ENCODE peak calls at places on chromosomes 4 and X, in ten cellular contexts. One of them, this sample, is unnamed.

GRCh38 chr4:15506464-15506863 is 36.8 kb downstream of the CC2D2A start:
- DNase-seq in breast epithelium: no peak
- DNase-seq in RCC 7860: no peak
- DNase-seq in fibroblast of lung: peak
- DNase-seq in CD4-positive, alpha-beta T cell: no peak
- DNase-seq in AG04450: peak
- DNase-seq in G401: no peak
- DNase-seq in DMS 273 treated with DMSO at 0.1 percent for 48 hours: no peak
- DNase-seq in effector memory CD4-positive, alpha-beta T cell: no peak
- DNase-seq in activated naive CD4-positive, alpha-beta T cell: no peak
- DNase-seq in this sample: no peak

GRCh38 chr4:75950416-75950815 is 9.6 kb upstream of the NAAA start:
- DNase-seq in breast epithelium: no peak
- DNase-seq in RCC 7860: no peak
- DNase-seq in fibroblast of lung: no peak
- DNase-seq in CD4-positive, alpha-beta T cell: no peak
- DNase-seq in AG04450: no peak
- DNase-seq in G401: no peak
- DNase-seq in DMS 273 treated with DMSO at 0.1 percent for 48 hours: no peak
- DNase-seq in effector memory CD4-positive, alpha-beta T cell: no peak
- DNase-seq in activated naive CD4-positive, alpha-beta T cell: no peak
- DNase-seq in this sample: no peak

GRCh38 chr4:135724426-135724825 is 1522.8 kb upstream of the PABPC4L start:
- DNase-seq in breast epithelium: no peak
- DNase-seq in RCC 7860: no peak
- DNase-seq in fibroblast of lung: peak
- DNase-seq in CD4-positive, alpha-beta T cell: no peak
- DNase-seq in AG04450: no peak
- DNase-seq in G401: no peak
- DNase-seq in DMS 273 treated with DMSO at 0.1 percent for 48 hours: no peak
- DNase-seq in effector memory CD4-positive, alpha-beta T cell: no peak
- DNase-seq in activated naive CD4-positive, alpha-beta T cell: no peak
- DNase-seq in this sample: no peak

GRCh38 chr4:3010998-3011397 is 47.6 kb downstream of the GRK4 start:
- DNase-seq in breast epithelium: no peak
- DNase-seq in RCC 7860: no peak
- DNase-seq in fibroblast of lung: peak
- DNase-seq in CD4-positive, alpha-beta T cell: no peak
- DNase-seq in AG04450: peak
- DNase-seq in G401: no peak
- DNase-seq in DMS 273 treated with DMSO at 0.1 percent for 48 hours: no peak
- DNase-seq in effector memory CD4-positive, alpha-beta T cell: no peak
- DNase-seq in activated naive CD4-positive, alpha-beta T cell: no peak
- DNase-seq in this sample: no peak

GRCh38 chr4:106497271-106497670 is 128.7 kb upstream of the GIMD1 start:
- DNase-seq in breast epithelium: no peak
- DNase-seq in RCC 7860: no peak
- DNase-seq in fibroblast of lung: peak
- DNase-seq in CD4-positive, alpha-beta T cell: no peak
- DNase-seq in AG04450: no peak
- DNase-seq in G401: no peak
- DNase-seq in DMS 273 treated with DMSO at 0.1 percent for 48 hours: no peak
- DNase-seq in effector memory CD4-positive, alpha-beta T cell: no peak
- DNase-seq in activated naive CD4-positive, alpha-beta T cell: no peak
- DNase-seq in this sample: no peak

GRCh38 chr4:78758105-78758504 is 18.0 kb upstream of the BMP2K start:
- DNase-seq in breast epithelium: no peak
- DNase-seq in RCC 7860: no peak
- DNase-seq in fibroblast of lung: no peak
- DNase-seq in CD4-positive, alpha-beta T cell: no peak
- DNase-seq in AG04450: no peak
- DNase-seq in G401: no peak
- DNase-seq in DMS 273 treated with DMSO at 0.1 percent for 48 hours: no peak
- DNase-seq in effector memory CD4-positive, alpha-beta T cell: no peak
- DNase-seq in activated naive CD4-positive, alpha-beta T cell: no peak
- DNase-seq in this sample: no peak

GRCh38 chrX:16552546-16552945 is 97.4 kb upstream of the S100G start:
- DNase-seq in breast epithelium: no peak
- DNase-seq in RCC 7860: no peak
- DNase-seq in fibroblast of lung: peak
- DNase-seq in CD4-positive, alpha-beta T cell: no peak
- DNase-seq in AG04450: no peak
- DNase-seq in G401: no peak
- DNase-seq in DMS 273 treated with DMSO at 0.1 percent for 48 hours: no peak
- DNase-seq in effector memory CD4-positive, alpha-beta T cell: no peak
- DNase-seq in activated naive CD4-positive, alpha-beta T cell: no peak
- DNase-seq in this sample: no peak

GRCh38 chrX:45806410-45807121 is 605.9 kb upstream of the DIPK2B start:
- DNase-seq in breast epithelium: no peak
- DNase-seq in RCC 7860: peak
- DNase-seq in fibroblast of lung: peak
- DNase-seq in CD4-positive, alpha-beta T cell: peak
- DNase-seq in AG04450: no peak
- DNase-seq in G401: no peak
- DNase-seq in DMS 273 treated with DMSO at 0.1 percent for 48 hours: no peak
- DNase-seq in effector memory CD4-positive, alpha-beta T cell: peak
- DNase-seq in activated naive CD4-positive, alpha-beta T cell: no peak
- DNase-seq in this sample: peak

GRCh38 chr4:44493924-44494323 is 45.3 kb upstream of the KCTD8 start:
- DNase-seq in breast epithelium: no peak
- DNase-seq in RCC 7860: no peak
- DNase-seq in fibroblast of lung: no peak
- DNase-seq in CD4-positive, alpha-beta T cell: no peak
- DNase-seq in AG04450: no peak
- DNase-seq in G401: peak
- DNase-seq in DMS 273 treated with DMSO at 0.1 percent for 48 hours: no peak
- DNase-seq in effector memory CD4-positive, alpha-beta T cell: no peak
- DNase-seq in activated naive CD4-positive, alpha-beta T cell: no peak
- DNase-seq in this sample: no peak

GRCh38 chr4:55397024-55397520 is 1.3 kb downstream of the TMEM165 start:
- DNase-seq in breast epithelium: peak
- DNase-seq in RCC 7860: no peak
- DNase-seq in fibroblast of lung: no peak
- DNase-seq in CD4-positive, alpha-beta T cell: no peak
- DNase-seq in AG04450: no peak
- DNase-seq in G401: peak
- DNase-seq in DMS 273 treated with DMSO at 0.1 percent for 48 hours: no peak
- DNase-seq in effector memory CD4-positive, alpha-beta T cell: no peak
- DNase-seq in activated naive CD4-positive, alpha-beta T cell: no peak
- DNase-seq in this sample: no peak

GRCh38 chr4:53654300-53654758 is 63.0 kb upstream of the LNX1 start:
- DNase-seq in breast epithelium: peak
- DNase-seq in RCC 7860: no peak
- DNase-seq in fibroblast of lung: peak
- DNase-seq in CD4-positive, alpha-beta T cell: no peak
- DNase-seq in AG04450: no peak
- DNase-seq in G401: no peak
- DNase-seq in DMS 273 treated with DMSO at 0.1 percent for 48 hours: no peak
- DNase-seq in effector memory CD4-positive, alpha-beta T cell: no peak
- DNase-seq in activated naive CD4-positive, alpha-beta T cell: no peak
- DNase-seq in this sample: no peak

GRCh38 chr4:23484689-23485088 is 405.2 kb downstream of the PPARGC1A start:
- DNase-seq in breast epithelium: no peak
- DNase-seq in RCC 7860: no peak
- DNase-seq in fibroblast of lung: peak
- DNase-seq in CD4-positive, alpha-beta T cell: no peak
- DNase-seq in AG04450: no peak
- DNase-seq in G401: no peak
- DNase-seq in DMS 273 treated with DMSO at 0.1 percent for 48 hours: no peak
- DNase-seq in effector memory CD4-positive, alpha-beta T cell: no peak
- DNase-seq in activated naive CD4-positive, alpha-beta T cell: no peak
- DNase-seq in this sample: no peak

GRCh38 chr4:55297346-55297745 is 48.7 kb upstream of the SRD5A3 start:
- DNase-seq in breast epithelium: no peak
- DNase-seq in RCC 7860: no peak
- DNase-seq in fibroblast of lung: peak
- DNase-seq in CD4-positive, alpha-beta T cell: no peak
- DNase-seq in AG04450: no peak
- DNase-seq in G401: no peak
- DNase-seq in DMS 273 treated with DMSO at 0.1 percent for 48 hours: no peak
- DNase-seq in effector memory CD4-positive, alpha-beta T cell: no peak
- DNase-seq in activated naive CD4-positive, alpha-beta T cell: no peak
- DNase-seq in this sample: no peak

GRCh38 chr4:7886250-7886973 is 53.2 kb downstream of the AFAP1 start:
- DNase-seq in breast epithelium: no peak
- DNase-seq in RCC 7860: no peak
- DNase-seq in fibroblast of lung: no peak
- DNase-seq in CD4-positive, alpha-beta T cell: no peak
- DNase-seq in AG04450: no peak
- DNase-seq in G401: no peak
- DNase-seq in DMS 273 treated with DMSO at 0.1 percent for 48 hours: no peak
- DNase-seq in effector memory CD4-positive, alpha-beta T cell: no peak
- DNase-seq in activated naive CD4-positive, alpha-beta T cell: no peak
- DNase-seq in this sample: no peak

GRCh38 chrX:26411045-26411444 is 195.1 kb downstream of the MAGEB5 start:
- DNase-seq in breast epithelium: no peak
- DNase-seq in RCC 7860: no peak
- DNase-seq in fibroblast of lung: no peak
- DNase-seq in CD4-positive, alpha-beta T cell: no peak
- DNase-seq in AG04450: no peak
- DNase-seq in G401: no peak
- DNase-seq in DMS 273 treated with DMSO at 0.1 percent for 48 hours: no peak
- DNase-seq in effector memory CD4-positive, alpha-beta T cell: no peak
- DNase-seq in activated naive CD4-positive, alpha-beta T cell: no peak
- DNase-seq in this sample: no peak

GRCh38 chr4:19063662-19064061 is 1042.1 kb upstream of the LCORL start:
- DNase-seq in breast epithelium: no peak
- DNase-seq in RCC 7860: no peak
- DNase-seq in fibroblast of lung: no peak
- DNase-seq in CD4-positive, alpha-beta T cell: no peak
- DNase-seq in AG04450: no peak
- DNase-seq in G401: no peak
- DNase-seq in DMS 273 treated with DMSO at 0.1 percent for 48 hours: no peak
- DNase-seq in effector memory CD4-positive, alpha-beta T cell: no peak
- DNase-seq in activated naive CD4-positive, alpha-beta T cell: no peak
- DNase-seq in this sample: no peak

GRCh38 chr4:74308215-74308614 is at the start of gene EPGN:
- DNase-seq in breast epithelium: no peak
- DNase-seq in RCC 7860: no peak
- DNase-seq in fibroblast of lung: peak
- DNase-seq in CD4-positive, alpha-beta T cell: no peak
- DNase-seq in AG04450: no peak
- DNase-seq in G401: no peak
- DNase-seq in DMS 273 treated with DMSO at 0.1 percent for 48 hours: no peak
- DNase-seq in effector memory CD4-positive, alpha-beta T cell: no peak
- DNase-seq in activated naive CD4-positive, alpha-beta T cell: no peak
- DNase-seq in this sample: no peak

GRCh38 chrX:20028588-20028987 is 37.7 kb upstream of the BCLAF3 start:
- DNase-seq in breast epithelium: no peak
- DNase-seq in RCC 7860: no peak
- DNase-seq in fibroblast of lung: no peak
- DNase-seq in CD4-positive, alpha-beta T cell: no peak
- DNase-seq in AG04450: no peak
- DNase-seq in G401: no peak
- DNase-seq in DMS 273 treated with DMSO at 0.1 percent for 48 hours: no peak
- DNase-seq in effector memory CD4-positive, alpha-beta T cell: no peak
- DNase-seq in activated naive CD4-positive, alpha-beta T cell: no peak
- DNase-seq in this sample: no peak

GRCh38 chr4:5631352-5632042 is 76.9 kb downstream of the EVC2 start:
- DNase-seq in breast epithelium: no peak
- DNase-seq in RCC 7860: no peak
- DNase-seq in fibroblast of lung: no peak
- DNase-seq in CD4-positive, alpha-beta T cell: no peak
- DNase-seq in AG04450: no peak
- DNase-seq in G401: no peak
- DNase-seq in DMS 273 treated with DMSO at 0.1 percent for 48 hours: no peak
- DNase-seq in effector memory CD4-positive, alpha-beta T cell: no peak
- DNase-seq in activated naive CD4-positive, alpha-beta T cell: no peak
- DNase-seq in this sample: no peak

GRCh38 chrX:44400588-44400987 is 57.1 kb upstream of the EFHC2 start:
- DNase-seq in breast epithelium: no peak
- DNase-seq in RCC 7860: peak
- DNase-seq in fibroblast of lung: peak
- DNase-seq in CD4-positive, alpha-beta T cell: no peak
- DNase-seq in AG04450: peak
- DNase-seq in G401: no peak
- DNase-seq in DMS 273 treated with DMSO at 0.1 percent for 48 hours: no peak
- DNase-seq in effector memory CD4-positive, alpha-beta T cell: no peak
- DNase-seq in activated naive CD4-positive, alpha-beta T cell: no peak
- DNase-seq in this sample: no peak

GRCh38 chr4:102535398-102536082 is 34.4 kb downstream of the NFKB1 start:
- DNase-seq in breast epithelium: no peak
- DNase-seq in RCC 7860: peak
- DNase-seq in fibroblast of lung: peak
- DNase-seq in CD4-positive, alpha-beta T cell: no peak
- DNase-seq in AG04450: no peak
- DNase-seq in G401: no peak
- DNase-seq in DMS 273 treated with DMSO at 0.1 percent for 48 hours: no peak
- DNase-seq in effector memory CD4-positive, alpha-beta T cell: no peak
- DNase-seq in activated naive CD4-positive, alpha-beta T cell: no peak
- DNase-seq in this sample: no peak

GRCh38 chr4:187321741-187322140 is 598.1 kb upstream of the FAT1 start:
- DNase-seq in breast epithelium: no peak
- DNase-seq in RCC 7860: no peak
- DNase-seq in fibroblast of lung: peak
- DNase-seq in CD4-positive, alpha-beta T cell: no peak
- DNase-seq in AG04450: no peak
- DNase-seq in G401: no peak
- DNase-seq in DMS 273 treated with DMSO at 0.1 percent for 48 hours: no peak
- DNase-seq in effector memory CD4-positive, alpha-beta T cell: no peak
- DNase-seq in activated naive CD4-positive, alpha-beta T cell: no peak
- DNase-seq in this sample: no peak

GRCh38 chr4:75830906-75831305 is 71.3 kb downstream of the PPEF2 start:
- DNase-seq in breast epithelium: no peak
- DNase-seq in RCC 7860: no peak
- DNase-seq in fibroblast of lung: peak
- DNase-seq in CD4-positive, alpha-beta T cell: no peak
- DNase-seq in AG04450: no peak
- DNase-seq in G401: no peak
- DNase-seq in DMS 273 treated with DMSO at 0.1 percent for 48 hours: no peak
- DNase-seq in effector memory CD4-positive, alpha-beta T cell: no peak
- DNase-seq in activated naive CD4-positive, alpha-beta T cell: no peak
- DNase-seq in this sample: no peak

GRCh38 chrX:22069586-22069985 is 37.5 kb downstream of the PHEX start:
- DNase-seq in breast epithelium: no peak
- DNase-seq in RCC 7860: no peak
- DNase-seq in fibroblast of lung: no peak
- DNase-seq in CD4-positive, alpha-beta T cell: no peak
- DNase-seq in AG04450: no peak
- DNase-seq in G401: peak
- DNase-seq in DMS 273 treated with DMSO at 0.1 percent for 48 hours: no peak
- DNase-seq in effector memory CD4-positive, alpha-beta T cell: no peak
- DNase-seq in activated naive CD4-positive, alpha-beta T cell: no peak
- DNase-seq in this sample: no peak

GRCh38 chr4:118941799-118942198 is 53.1 kb downstream of the SYNPO2 start:
- DNase-seq in breast epithelium: no peak
- DNase-seq in RCC 7860: peak
- DNase-seq in fibroblast of lung: peak
- DNase-seq in CD4-positive, alpha-beta T cell: no peak
- DNase-seq in AG04450: no peak
- DNase-seq in G401: no peak
- DNase-seq in DMS 273 treated with DMSO at 0.1 percent for 48 hours: no peak
- DNase-seq in effector memory CD4-positive, alpha-beta T cell: no peak
- DNase-seq in activated naive CD4-positive, alpha-beta T cell: no peak
- DNase-seq in this sample: no peak

GRCh38 chr4:123444298-123444731 is 47.7 kb downstream of the SPRY1 start:
- DNase-seq in breast epithelium: no peak
- DNase-seq in RCC 7860: no peak
- DNase-seq in fibroblast of lung: peak
- DNase-seq in CD4-positive, alpha-beta T cell: no peak
- DNase-seq in AG04450: no peak
- DNase-seq in G401: peak
- DNase-seq in DMS 273 treated with DMSO at 0.1 percent for 48 hours: peak
- DNase-seq in effector memory CD4-positive, alpha-beta T cell: no peak
- DNase-seq in activated naive CD4-positive, alpha-beta T cell: no peak
- DNase-seq in this sample: peak

GRCh38 chr4:40316333-40316781 is 18.8 kb upstream of the CHRNA9 start:
- DNase-seq in breast epithelium: no peak
- DNase-seq in RCC 7860: peak
- DNase-seq in fibroblast of lung: peak
- DNase-seq in CD4-positive, alpha-beta T cell: no peak
- DNase-seq in AG04450: peak
- DNase-seq in G401: no peak
- DNase-seq in DMS 273 treated with DMSO at 0.1 percent for 48 hours: no peak
- DNase-seq in effector memory CD4-positive, alpha-beta T cell: peak
- DNase-seq in activated naive CD4-positive, alpha-beta T cell: no peak
- DNase-seq in this sample: no peak

GRCh38 chr4:172691552-172691951 is 477.1 kb upstream of the GALNT7 start:
- DNase-seq in breast epithelium: no peak
- DNase-seq in RCC 7860: no peak
- DNase-seq in fibroblast of lung: no peak
- DNase-seq in CD4-positive, alpha-beta T cell: no peak
- DNase-seq in AG04450: no peak
- DNase-seq in G401: no peak
- DNase-seq in DMS 273 treated with DMSO at 0.1 percent for 48 hours: no peak
- DNase-seq in effector memory CD4-positive, alpha-beta T cell: no peak
- DNase-seq in activated naive CD4-positive, alpha-beta T cell: no peak
- DNase-seq in this sample: no peak